ENCODE peak calls at places on chromosomes 11 and 22, in four cellular contexts. One of them, this sample, is unnamed.

GRCh38 chr11:111408789-111409727 is 30.0 kb upstream of the POU2AF1 start:
- DNase-seq in T47D: no peak
- DNase-seq in Caco-2: no peak
- DNase-seq in posterior cingulate gyrus: no peak
- DNase-seq in this sample: no peak

GRCh38 chr11:31803813-31804438 is 7.2 kb downstream of the PAX6 start:
- DNase-seq in T47D: no peak
- DNase-seq in Caco-2: no peak
- DNase-seq in posterior cingulate gyrus: no peak
- DNase-seq in this sample: no peak

GRCh38 chr22:22687638-22688500 is 43.5 kb downstream of the GGTLC2 start:
- DNase-seq in T47D: peak
- DNase-seq in Caco-2: peak
- DNase-seq in posterior cingulate gyrus: peak
- DNase-seq in this sample: peak

GRCh38 chr22:29639096-29639495 is 35.7 kb downstream of the NF2 start:
- DNase-seq in T47D: no peak
- DNase-seq in Caco-2: no peak
- DNase-seq in posterior cingulate gyrus: no peak
- DNase-seq in this sample: no peak

GRCh38 chr22:35758394-35758793 is 40.7 kb downstream of the APOL5 start:
- DNase-seq in T47D: no peak
- DNase-seq in Caco-2: no peak
- DNase-seq in posterior cingulate gyrus: no peak
- DNase-seq in this sample: no peak

GRCh38 chr11:62370743-62371440 is 33.6 kb downstream of the ASRGL1 start:
- DNase-seq in T47D: no peak
- DNase-seq in Caco-2: no peak
- DNase-seq in posterior cingulate gyrus: no peak
- DNase-seq in this sample: no peak

GRCh38 chr11:76620471-76620870 is 50.1 kb downstream of the LRRC32 start:
- DNase-seq in T47D: no peak
- DNase-seq in Caco-2: no peak
- DNase-seq in posterior cingulate gyrus: no peak
- DNase-seq in this sample: no peak

GRCh38 chr11:70643642-70644041 is 245.3 kb downstream of the CTTN start:
- DNase-seq in T47D: no peak
- DNase-seq in Caco-2: no peak
- DNase-seq in posterior cingulate gyrus: no peak
- DNase-seq in this sample: no peak

GRCh38 chr11:76543006-76543703 is 98.3 kb downstream of the EMSY start:
- DNase-seq in T47D: no peak
- DNase-seq in Caco-2: no peak
- DNase-seq in posterior cingulate gyrus: no peak
- DNase-seq in this sample: no peak

GRCh38 chr22:22362311-22362710 is 117.7 kb downstream of the VPREB1 start:
- DNase-seq in T47D: no peak
- DNase-seq in Caco-2: no peak
- DNase-seq in posterior cingulate gyrus: no peak
- DNase-seq in this sample: no peak

GRCh38 chr11:72975778-72976520 is 161.7 kb downstream of the ATG16L2 start:
- DNase-seq in T47D: no peak
- DNase-seq in Caco-2: no peak
- DNase-seq in posterior cingulate gyrus: no peak
- DNase-seq in this sample: no peak

GRCh38 chr11:117816151-117816741 is 8.3 kb downstream of the FXYD2 start:
- DNase-seq in T47D: no peak
- DNase-seq in Caco-2: peak
- DNase-seq in posterior cingulate gyrus: no peak
- DNase-seq in this sample: no peak

GRCh38 chr11:1140642-1141490 is 16.9 kb upstream of the MUC5AC start:
- DNase-seq in T47D: no peak
- DNase-seq in Caco-2: no peak
- DNase-seq in posterior cingulate gyrus: no peak
- DNase-seq in this sample: no peak

GRCh38 chr22:22740560-22741276 is 96.3 kb downstream of the GGTLC2 start:
- DNase-seq in T47D: no peak
- DNase-seq in Caco-2: no peak
- DNase-seq in posterior cingulate gyrus: no peak
- DNase-seq in this sample: no peak

GRCh38 chr22:25636323-25636722 is 71.8 kb downstream of the GRK3 start:
- DNase-seq in T47D: no peak
- DNase-seq in Caco-2: no peak
- DNase-seq in posterior cingulate gyrus: no peak
- DNase-seq in this sample: no peak

GRCh38 chr22:19466126-19466716 is 12.8 kb downstream of the UFD1 start:
- DNase-seq in T47D: no peak
- DNase-seq in Caco-2: no peak
- DNase-seq in posterior cingulate gyrus: no peak
- DNase-seq in this sample: no peak

GRCh38 chr11:125724125-125724524 is 22.0 kb upstream of the PATE1 start:
- DNase-seq in T47D: peak
- DNase-seq in Caco-2: no peak
- DNase-seq in posterior cingulate gyrus: no peak
- DNase-seq in this sample: no peak

GRCh38 chr11:94664336-94664735 is 97.2 kb downstream of the PIWIL4 start:
- DNase-seq in T47D: no peak
- DNase-seq in Caco-2: peak
- DNase-seq in posterior cingulate gyrus: no peak
- DNase-seq in this sample: no peak

GRCh38 chr11:76139317-76139716 is 67.0 kb downstream of the WNT11 start:
- DNase-seq in T47D: no peak
- DNase-seq in Caco-2: no peak
- DNase-seq in posterior cingulate gyrus: no peak
- DNase-seq in this sample: no peak

GRCh38 chr22:39302431-39302960 is 16.9 kb downstream of the RPL3 start:
- DNase-seq in T47D: no peak
- DNase-seq in Caco-2: no peak
- DNase-seq in posterior cingulate gyrus: no peak
- DNase-seq in this sample: no peak

GRCh38 chr22:50200333-50201190 is at the start of gene SELENOO:
- DNase-seq in T47D: peak
- DNase-seq in Caco-2: peak
- DNase-seq in posterior cingulate gyrus: peak
- DNase-seq in this sample: peak